ENCODE peak calls at places on chromosomes 3 and 15, in six cellular contexts. A, Y, N, T, C and O are unnamed samples.

GRCh38 chr15:41919954-41920538 is 26.2 kb upstream of the SPTBN5 start:
- DNase-seq in A (peak), Y (no peak), N (no peak), T (peak), C (no peak), O (no peak)

GRCh38 chr15:79329186-79329611 is 18.3 kb downstream of the TMED3 start:
- DNase-seq in A (peak), Y (no peak), N (peak), T (peak), C (no peak), O (no peak)

GRCh38 chr15:80375968-80376891 is 28.0 kb upstream of the ARNT2 start:
- DNase-seq in A (no peak), Y (peak), N (no peak), T (no peak), C (no peak), O (no peak)

GRCh38 chr15:27601239-27601942 is 497.7 kb downstream of the OCA2 start:
- DNase-seq in A (peak), Y (peak), N (no peak), T (peak), C (no peak), O (no peak)

GRCh38 chr3:115588201-115588600 is 35.1 kb upstream of the GAP43 start:
- DNase-seq in A (no peak), Y (no peak), N (no peak), T (no peak), C (no peak), O (no peak)

GRCh38 chr3:102206506-102207145 is 228.2 kb upstream of the ZPLD1 start:
- DNase-seq in A (peak), Y (no peak), N (no peak), T (no peak), C (no peak), O (no peak)

GRCh38 chr3:24361661-24362060 is 133.0 kb downstream of the THRB start:
- DNase-seq in A (no peak), Y (no peak), N (no peak), T (no peak), C (no peak), O (no peak)

GRCh38 chr15:57604502-57604901 is 12.8 kb downstream of the MYZAP start:
- DNase-seq in A (no peak), Y (no peak), N (no peak), T (no peak), C (no peak), O (no peak)

GRCh38 chr3:58072046-58072445 is 63.8 kb downstream of the FLNB start:
- DNase-seq in A (peak), Y (no peak), N (no peak), T (no peak), C (no peak), O (no peak)

GRCh38 chr3:29456901-29457300 is 176.0 kb downstream of the RBMS3 start:
- DNase-seq in A (no peak), Y (no peak), N (no peak), T (no peak), C (no peak), O (no peak)

GRCh38 chr3:47421741-47422649 is 41.2 kb downstream of the PTPN23 start:
- DNase-seq in A (no peak), Y (no peak), N (no peak), T (peak), C (peak), O (no peak)

GRCh38 chr15:99732711-99733267 is 448 bp downstream of the LYSMD4 start:
- DNase-seq in A (no peak), Y (peak), N (no peak), T (no peak), C (no peak), O (no peak)

GRCh38 chr3:126373682-126374601 is 16.7 kb upstream of the KLF15 start:
- DNase-seq in A (peak), Y (peak), N (no peak), T (no peak), C (no peak), O (no peak)

GRCh38 chr15:85002517-85002916 is 20.9 kb downstream of the PDE8A start:
- DNase-seq in A (peak), Y (no peak), N (no peak), T (no peak), C (no peak), O (no peak)

GRCh38 chr15:68991723-68992122 is 22.8 kb upstream of the NOX5 start:
- DNase-seq in A (peak), Y (no peak), N (no peak), T (no peak), C (no peak), O (peak)

GRCh38 chr3:63864008-63864871 is 573 bp downstream of the ATXN7 start:
- DNase-seq in A (no peak), Y (peak), N (peak), T (peak), C (peak), O (peak)

GRCh38 chr3:105480771-105481170 is 114.1 kb downstream of the ALCAM start:
- DNase-seq in A (no peak), Y (no peak), N (no peak), T (no peak), C (no peak), O (no peak)

GRCh38 chr15:36502509-36502908 is 76.9 kb upstream of the CDIN1 start:
- DNase-seq in A (no peak), Y (no peak), N (no peak), T (no peak), C (no peak), O (no peak)

GRCh38 chr15:74988007-74988800 is 7.2 kb upstream of the SCAMP5 start:
- DNase-seq in A (peak), Y (no peak), N (peak), T (peak), C (peak), O (no peak)

GRCh38 chr15:69701198-69701597 is 248.6 kb downstream of the RPLP1 start:
- DNase-seq in A (no peak), Y (no peak), N (no peak), T (no peak), C (no peak), O (no peak)

DNA sequence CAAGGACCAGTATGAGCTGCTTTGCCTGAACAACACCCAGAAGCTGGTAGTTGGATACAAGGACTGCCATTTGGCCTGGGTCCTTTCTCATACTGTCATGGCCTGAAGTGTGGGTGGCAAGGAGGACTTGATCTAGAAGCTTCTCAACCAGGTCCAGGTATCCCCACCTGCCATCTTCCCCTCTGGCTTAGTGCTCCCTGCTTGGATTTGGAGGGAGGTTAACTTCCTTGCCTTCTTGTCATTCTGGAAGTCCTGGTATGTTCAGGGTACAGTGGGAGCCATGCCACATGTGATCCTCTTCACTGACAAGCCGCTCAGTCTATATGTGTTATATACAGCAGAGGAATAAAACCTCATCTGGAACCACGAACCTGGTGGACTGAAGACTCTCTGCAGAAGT is 37.7 kb upstream of the TOPBP1 start:
- DNase-seq in A (no peak), Y (no peak), N (no peak), T (no peak), C (no peak), O (no peak)
- TF ChIP-seq CTCF in A (no peak), Y (no peak), N (no peak), T (no peak), C (no peak), O (no peak)

GRCh38 chr15:48955967-48956366 is 7.8 kb downstream of the SHC4 start:
- DNase-seq in A (no peak), Y (no peak), N (no peak), T (no peak), C (no peak), O (no peak)

GRCh38 chr15:48955370-48955769 is 8.3 kb downstream of the SHC4 start:
- DNase-seq in A (no peak), Y (no peak), N (no peak), T (no peak), C (no peak), O (no peak)

DNA sequence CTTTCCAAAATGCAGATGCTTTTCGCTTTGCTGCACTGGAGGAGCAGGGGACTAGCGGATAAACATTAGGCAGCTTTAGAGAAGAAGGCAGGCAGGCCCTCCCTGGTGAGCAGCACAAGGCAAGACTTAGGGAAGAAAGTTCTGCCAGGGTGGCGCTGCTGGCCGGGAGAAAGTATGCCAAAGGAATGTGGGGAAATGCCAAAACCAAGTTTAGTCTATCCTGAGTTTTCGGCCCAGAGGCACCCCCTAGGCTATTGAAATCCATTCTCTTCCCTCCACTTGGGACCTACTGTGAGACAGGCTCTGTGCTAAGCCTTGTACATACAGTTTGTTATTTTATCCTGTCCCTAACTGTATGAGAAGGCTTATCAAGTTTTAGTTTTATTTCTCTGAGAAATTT is 9.2 kb downstream of the SHC4 start:
- DNase-seq in A (peak), Y (no peak), N (no peak), T (no peak), C (no peak), O (no peak)
- TF ChIP-seq CTCF in A (no peak), Y (no peak), N (no peak), T (no peak), C (no peak), O (no peak)

DNA sequence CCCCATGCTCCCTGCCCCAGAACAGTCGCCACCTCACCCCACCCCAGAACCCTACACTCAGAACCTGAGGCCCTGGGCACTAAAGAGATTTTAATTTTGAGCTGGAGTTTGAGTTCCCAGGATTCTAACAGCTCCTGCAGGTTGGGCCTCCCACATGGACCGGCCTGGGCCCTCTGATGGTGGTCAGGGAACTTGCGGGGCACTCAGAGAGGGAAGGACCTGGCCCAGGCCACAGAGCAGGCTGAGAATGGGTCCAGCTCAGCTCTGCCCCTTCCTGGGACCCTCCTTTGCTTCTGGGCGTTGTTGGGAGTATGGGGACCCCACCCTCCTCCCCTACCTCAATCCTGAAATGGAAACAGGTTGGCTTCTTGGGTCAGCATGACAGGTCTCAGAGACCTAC is 1.1 kb upstream of the SEMA3G start:
- DNase-seq in A (no peak), Y (no peak), N (no peak), T (no peak), C (no peak), O (no peak)
- TF ChIP-seq CTCF in A (no peak), Y (no peak), N (no peak), T (no peak), C (no peak), O (no peak)

DNA sequence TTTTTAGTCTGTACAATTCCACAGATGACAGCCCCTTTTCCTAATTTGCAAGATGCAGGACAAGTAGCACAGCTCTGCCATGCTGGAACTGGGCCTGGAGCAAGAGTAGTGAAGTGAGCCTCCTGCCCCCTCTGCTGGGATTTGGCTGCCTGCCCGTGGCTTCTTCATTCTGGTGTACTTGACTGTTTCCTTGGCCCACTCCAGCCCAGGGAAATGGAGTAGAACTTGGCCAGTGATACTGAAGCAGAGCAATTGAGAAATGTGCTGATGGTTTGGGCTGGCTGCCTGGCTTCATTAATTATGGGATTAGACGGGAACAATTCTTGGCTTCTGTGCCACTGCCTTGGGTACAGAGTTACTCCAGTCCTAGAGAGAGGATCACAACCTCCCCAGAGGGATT is 2.8 kb downstream of the GPD1L start:
- DNase-seq in A (peak), Y (peak), N (peak), T (no peak), C (no peak), O (no peak)
- TF ChIP-seq CTCF in A (no peak), Y (no peak), N (no peak), T (no peak), C (no peak), O (no peak)

GRCh38 chr15:31248263-31248662 is 78.4 kb upstream of the KLF13 start:
- DNase-seq in A (no peak), Y (no peak), N (no peak), T (no peak), C (no peak), O (no peak)

GRCh38 chr15:31251165-31251564 is 75.5 kb upstream of the KLF13 start:
- DNase-seq in A (no peak), Y (no peak), N (no peak), T (no peak), C (no peak), O (no peak)

GRCh38 chr15:31247404-31247803 is 79.2 kb upstream of the KLF13 start:
- DNase-seq in A (no peak), Y (no peak), N (no peak), T (no peak), C (no peak), O (no peak)

GRCh38 chr15:31250033-31250432 is 76.6 kb upstream of the KLF13 start:
- DNase-seq in A (no peak), Y (no peak), N (no peak), T (no peak), C (no peak), O (no peak)

GRCh38 chr15:31248951-31249350 is 77.7 kb upstream of the KLF13 start:
- DNase-seq in A (no peak), Y (no peak), N (no peak), T (no peak), C (no peak), O (no peak)
- TF ChIP-seq CTCF in A (no peak), Y (no peak), N (no peak), T (no peak), C (no peak), O (no peak)

DNA sequence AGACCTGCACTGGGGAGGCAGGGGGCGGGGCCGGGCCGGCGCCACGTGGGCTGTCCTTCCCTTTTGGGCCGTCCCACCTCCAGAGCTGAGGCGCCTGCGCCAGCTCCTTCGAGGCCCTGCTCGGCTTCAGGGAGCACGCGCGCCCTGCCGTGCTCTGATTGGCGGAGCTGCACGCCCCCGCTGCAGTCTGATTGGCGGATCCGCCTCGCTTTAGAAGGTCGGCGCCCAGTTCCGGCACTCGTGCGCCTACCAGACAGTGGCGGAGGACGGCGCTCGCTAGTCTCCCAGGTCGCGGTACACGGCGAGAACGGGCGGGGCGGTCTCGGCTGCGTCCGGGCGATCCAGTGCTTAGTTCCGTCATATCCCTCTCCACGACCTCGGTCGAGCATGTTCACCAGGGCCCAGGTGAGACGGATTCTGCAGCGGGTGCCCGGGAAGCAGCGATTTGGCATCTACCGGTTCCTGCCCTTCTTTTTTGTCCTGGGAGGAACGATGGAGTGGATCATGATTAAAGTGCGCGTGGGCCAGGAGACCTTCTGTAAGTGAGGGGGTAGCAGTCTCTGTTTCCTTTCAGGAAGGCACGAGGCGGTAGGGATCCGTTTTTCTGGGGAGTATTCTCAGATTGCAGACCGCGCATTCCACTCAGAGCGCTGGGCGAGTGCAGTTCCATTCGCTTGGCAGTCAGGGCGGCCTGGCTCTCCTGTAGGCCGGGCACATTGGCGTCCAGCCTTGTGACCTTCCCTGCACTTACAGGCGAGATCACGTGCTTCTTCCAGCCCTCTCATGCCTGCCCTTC is at the start of gene UQCC5:
- DNase-seq in A (peak), Y (peak), N (peak), T (peak), C (peak), O (peak)
- TF ChIP-seq CTCF in A (no peak), Y (no peak), N (no peak), T (no peak), C (peak), O (no peak)

GRCh38 chr3:112013784-112014143 is 15.0 kb downstream of the TAGLN3 start:
- DNase-seq in A (no peak), Y (no peak), N (no peak), T (no peak), C (no peak), O (no peak)
- TF ChIP-seq CTCF in A (no peak), Y (no peak), N (peak), T (no peak), C (no peak), O (no peak)

GRCh38 chr15:35005933-35006332 is 17.8 kb upstream of the ZNF770 start:
- DNase-seq in A (no peak), Y (no peak), N (no peak), T (no peak), C (no peak), O (no peak)

GRCh38 chr15:35000511-35000910 is 12.4 kb upstream of the ZNF770 start:
- DNase-seq in A (peak), Y (no peak), N (no peak), T (peak), C (no peak), O (no peak)

GRCh38 chr15:35007397-35007796 is 19.3 kb upstream of the ZNF770 start:
- DNase-seq in A (no peak), Y (no peak), N (peak), T (no peak), C (no peak), O (no peak)

GRCh38 chr15:34999906-35000305 is 11.8 kb upstream of the ZNF770 start:
- DNase-seq in A (no peak), Y (no peak), N (no peak), T (no peak), C (no peak), O (no peak)

GRCh38 chr15:35003928-35004327 is 15.8 kb upstream of the ZNF770 start:
- DNase-seq in A (no peak), Y (no peak), N (no peak), T (no peak), C (no peak), O (no peak)
- TF ChIP-seq CTCF in A (no peak), Y (no peak), N (no peak), T (no peak), C (no peak), O (no peak)

GRCh38 chr3:197750396-197750831 is 731 bp downstream of the FYTTD1 start:
- DNase-seq in A (peak), Y (peak), N (peak), T (peak), C (peak), O (peak)
- TF ChIP-seq CTCF in A (no peak), Y (no peak), N (no peak), T (no peak), C (peak), O (no peak)